ENCODE peak calls at places on chromosome 22, in eight cellular contexts. G is Calu3, N is ascending aorta, L is B cell, W is kidney, T is cardiac muscle cell, R is brain microvascular endothelial cell, D is GM13976. Z is an unnamed sample.

GRCh38 chr22:43127166-43127908 is 15.9 kb downstream of the MCAT start:
- DNase-seq in G (peak), N (no peak), L (no peak), W (no peak), T (no peak), R (no peak), D (no peak), Z (no peak)

GRCh38 chr22:47160781-47161520 is 398.5 kb downstream of the TBC1D22A start:
- DNase-seq in G (no peak), N (no peak), L (no peak), W (peak), T (no peak), R (no peak), D (no peak), Z (no peak)

GRCh38 chr22:46061124-46061410 is 84.1 kb upstream of the WNT7B start:
- DNase-seq in G (no peak), N (peak), L (no peak), W (no peak), T (no peak), R (no peak), D (no peak), Z (no peak)

GRCh38 chr22:46250783-46251125 is 661 bp upstream of the CDPF1 start:
- DNase-seq in G (peak), N (no peak), L (no peak), W (no peak), T (no peak), R (no peak), D (no peak), Z (no peak)

GRCh38 chr22:44024288-44024908 is at the start of gene PARVB:
- DNase-seq in G (peak), N (no peak), L (peak), W (peak), T (peak), R (no peak), D (peak), Z (no peak)

GRCh38 chr22:30411780-30412179 is 13.8 kb upstream of the MTFP1 start:
- DNase-seq in G (no peak), N (no peak), L (no peak), W (no peak), T (no peak), R (no peak), D (no peak), Z (no peak)

GRCh38 chr22:19457828-19458428 is 10.4 kb upstream of the C22orf39 start:
- DNase-seq in G (no peak), N (no peak), L (no peak), W (no peak), T (no peak), R (no peak), D (no peak), Z (no peak)

GRCh38 chr22:44127353-44127752 is 53.4 kb upstream of the PARVG start:
- DNase-seq in G (no peak), N (no peak), L (no peak), W (peak), T (peak), R (no peak), D (no peak), Z (no peak)

GRCh38 chr22:44394246-44395115 is 81.7 kb upstream of the SHISAL1 start:
- DNase-seq in G (no peak), N (peak), L (no peak), W (peak), T (no peak), R (no peak), D (no peak), Z (no peak)

GRCh38 chr22:20131856-20132685 is 467 bp downstream of the ZDHHC8 start:
- DNase-seq in G (peak), N (no peak), L (peak), W (no peak), T (no peak), R (no peak), D (no peak), Z (no peak)

GRCh38 chr22:46546466-46547178 is 9.2 kb upstream of the CELSR1 start:
- DNase-seq in G (peak), N (no peak), L (no peak), W (peak), T (peak), R (peak), D (no peak), Z (peak)

GRCh38 chr22:45627489-45628233 is 44.0 kb upstream of the ATXN10 start:
- DNase-seq in G (no peak), N (no peak), L (no peak), W (no peak), T (no peak), R (no peak), D (no peak), Z (no peak)

GRCh38 chr22:30881361-30882180 is 87.0 kb downstream of the MORC2 start:
- DNase-seq in G (no peak), N (no peak), L (no peak), W (peak), T (peak), R (no peak), D (no peak), Z (no peak)

GRCh38 chr22:39979458-39979857 is 15.3 kb upstream of the FAM83F start:
- DNase-seq in G (no peak), N (no peak), L (no peak), W (no peak), T (no peak), R (no peak), D (no peak), Z (no peak)

GRCh38 chr22:46509416-46510089 is 27.9 kb downstream of the CELSR1 start:
- DNase-seq in G (no peak), N (no peak), L (no peak), W (peak), T (no peak), R (no peak), D (no peak), Z (no peak)

GRCh38 chr22:31630331-31631329 is 31.4 kb downstream of the PISD start:
- DNase-seq in G (peak), N (peak), L (peak), W (peak), T (peak), R (peak), D (peak), Z (peak)

GRCh38 chr22:39181356-39181755 is 28.9 kb upstream of the CBX7 start:
- DNase-seq in G (no peak), N (peak), L (no peak), W (no peak), T (no peak), R (no peak), D (no peak), Z (no peak)

GRCh38 chr22:47484960-47485571 is 722.6 kb downstream of the TBC1D22A start:
- DNase-seq in G (no peak), N (no peak), L (no peak), W (no peak), T (no peak), R (no peak), D (no peak), Z (no peak)

GRCh38 chr22:26389125-26389524 is 39.9 kb upstream of the ASPHD2 start:
- DNase-seq in G (no peak), N (no peak), L (no peak), W (no peak), T (no peak), R (no peak), D (no peak), Z (no peak)
- TF ChIP-seq CTCF in G (no peak), N (no peak), L (no peak), W (no peak), T (no peak), R (no peak), D (no peak), Z (no peak)

GRCh38 chr22:22880645-22881044 is 7.0 kb upstream of the IGLL5 start:
- DNase-seq in G (no peak), N (no peak), L (no peak), W (peak), T (no peak), R (no peak), D (no peak), Z (no peak)

GRCh38 chr22:22882033-22882717 is 5.4 kb upstream of the IGLL5 start:
- DNase-seq in G (peak), N (no peak), L (peak), W (peak), T (no peak), R (no peak), D (no peak), Z (no peak)

GRCh38 chr22:22883090-22883727 is 4.4 kb upstream of the IGLL5 start:
- DNase-seq in G (no peak), N (no peak), L (peak), W (peak), T (no peak), R (no peak), D (no peak), Z (no peak)

GRCh38 chr22:22879675-22880029 is 8.0 kb upstream of the IGLL5 start:
- DNase-seq in G (no peak), N (peak), L (peak), W (peak), T (no peak), R (no peak), D (no peak), Z (no peak)

GRCh38 chr22:22881116-22882032 is 6.2 kb upstream of the IGLL5 start:
- DNase-seq in G (no peak), N (no peak), L (peak), W (peak), T (no peak), R (no peak), D (peak), Z (no peak)
- TF ChIP-seq CTCF in G (no peak), N (no peak), L (no peak), W (no peak), T (no peak), R (no peak), D (no peak), Z (no peak)

GRCh38 chr22:35586771-35587170 is 30.4 kb downstream of the MB start:
- DNase-seq in G (no peak), N (no peak), L (no peak), W (peak), T (no peak), R (no peak), D (no peak), Z (no peak)
- TF ChIP-seq CTCF in G (no peak), N (no peak), L (no peak), W (no peak), T (no peak), R (no peak), D (no peak), Z (no peak)

DNA sequence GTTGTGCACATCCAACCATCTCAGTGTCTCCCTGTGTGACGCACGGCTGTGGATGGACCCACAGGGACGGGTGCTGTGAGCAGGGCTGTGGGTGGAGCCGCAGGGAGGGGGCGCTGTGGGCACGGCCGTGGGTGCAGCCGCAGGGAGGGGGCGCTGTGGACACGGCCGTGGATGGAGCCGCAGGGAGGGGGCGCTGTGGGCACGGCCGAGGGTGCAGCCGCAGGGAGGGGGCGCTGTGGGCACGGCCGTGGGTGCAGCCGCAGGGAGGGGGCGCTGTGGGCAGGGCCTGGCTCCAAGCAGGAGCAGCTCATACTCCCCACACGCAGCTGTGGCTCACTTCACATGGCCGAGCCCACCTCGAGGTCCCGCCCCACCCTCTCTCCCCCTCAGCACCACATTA is 6.0 kb upstream of the MAPK11 start:
- DNase-seq in G (peak), N (peak), L (peak), W (peak), T (peak), R (no peak), D (peak), Z (no peak)
- TF ChIP-seq CTCF in G (peak), N (no peak), L (peak), W (peak), T (peak), R (peak), D (peak), Z (peak)

GRCh38 chr22:49923445-49923844 is 5.0 kb downstream of the CRELD2 start:
- DNase-seq in G (no peak), N (no peak), L (peak), W (no peak), T (no peak), R (no peak), D (peak), Z (no peak)
- TF ChIP-seq CTCF in G (no peak), N (no peak), L (peak), W (no peak), T (no peak), R (peak), D (peak), Z (peak)

GRCh38 chr22:27615408-27615807 is 186.1 kb downstream of the MN1 start:
- DNase-seq in G (no peak), N (no peak), L (no peak), W (no peak), T (no peak), R (no peak), D (no peak), Z (no peak)

GRCh38 chr22:27620367-27621154 is 181.0 kb downstream of the MN1 start:
- DNase-seq in G (peak), N (no peak), L (no peak), W (no peak), T (no peak), R (no peak), D (no peak), Z (no peak)

GRCh38 chr22:27614291-27615007 is 187.1 kb downstream of the MN1 start:
- DNase-seq in G (no peak), N (no peak), L (no peak), W (no peak), T (no peak), R (no peak), D (no peak), Z (no peak)

GRCh38 chr22:27616033-27616432 is 185.5 kb downstream of the MN1 start:
- DNase-seq in G (no peak), N (no peak), L (no peak), W (no peak), T (no peak), R (no peak), D (no peak), Z (no peak)

GRCh38 chr22:27617214-27617881 is 184.2 kb downstream of the MN1 start:
- DNase-seq in G (no peak), N (no peak), L (no peak), W (no peak), T (no peak), R (no peak), D (no peak), Z (no peak)
- TF ChIP-seq CTCF in G (peak), N (no peak), L (no peak), W (no peak), T (no peak), R (peak), D (no peak), Z (peak)

GRCh38 chr22:22138915-22139314 is 105.7 kb upstream of the VPREB1 start:
- DNase-seq in G (no peak), N (no peak), L (no peak), W (no peak), T (no peak), R (no peak), D (no peak), Z (no peak)

GRCh38 chr22:22139364-22139763 is 105.2 kb upstream of the VPREB1 start:
- DNase-seq in G (no peak), N (no peak), L (no peak), W (no peak), T (no peak), R (no peak), D (no peak), Z (no peak)

GRCh38 chr22:22133910-22134309 is 110.7 kb upstream of the VPREB1 start:
- DNase-seq in G (no peak), N (no peak), L (no peak), W (no peak), T (no peak), R (no peak), D (no peak), Z (no peak)

GRCh38 chr22:22141031-22141430 is 103.6 kb upstream of the VPREB1 start:
- DNase-seq in G (no peak), N (no peak), L (no peak), W (no peak), T (no peak), R (no peak), D (no peak), Z (no peak)

GRCh38 chr22:22137891-22138290 is 106.7 kb upstream of the VPREB1 start:
- DNase-seq in G (no peak), N (no peak), L (no peak), W (no peak), T (no peak), R (no peak), D (no peak), Z (no peak)
- TF ChIP-seq CTCF in G (no peak), N (no peak), L (no peak), W (no peak), T (no peak), R (no peak), D (no peak), Z (no peak)

GRCh38 chr22:28600546-28601143 is 79.0 kb downstream of the TTC28 start:
- DNase-seq in G (peak), N (no peak), L (peak), W (no peak), T (peak), R (peak), D (peak), Z (peak)
- TF ChIP-seq CTCF in G (peak), N (peak), L (peak), W (peak), T (peak), R (peak), D (no peak), Z (peak)

GRCh38 chr22:36385491-36386350 is 2.0 kb downstream of the MYH9 start:
- DNase-seq in G (peak), N (peak), L (peak), W (peak), T (no peak), R (no peak), D (no peak), Z (peak)

GRCh38 chr22:36386900-36387663 is 685 bp downstream of the MYH9 start:
- DNase-seq in G (peak), N (peak), L (peak), W (peak), T (no peak), R (no peak), D (peak), Z (no peak)

GRCh38 chr22:36383110-36383581 is 4.6 kb downstream of the MYH9 start:
- DNase-seq in G (peak), N (peak), L (peak), W (no peak), T (peak), R (peak), D (peak), Z (peak)

GRCh38 chr22:36386351-36386899 is 1.3 kb downstream of the MYH9 start:
- DNase-seq in G (peak), N (no peak), L (peak), W (peak), T (no peak), R (no peak), D (peak), Z (peak)

DNA sequence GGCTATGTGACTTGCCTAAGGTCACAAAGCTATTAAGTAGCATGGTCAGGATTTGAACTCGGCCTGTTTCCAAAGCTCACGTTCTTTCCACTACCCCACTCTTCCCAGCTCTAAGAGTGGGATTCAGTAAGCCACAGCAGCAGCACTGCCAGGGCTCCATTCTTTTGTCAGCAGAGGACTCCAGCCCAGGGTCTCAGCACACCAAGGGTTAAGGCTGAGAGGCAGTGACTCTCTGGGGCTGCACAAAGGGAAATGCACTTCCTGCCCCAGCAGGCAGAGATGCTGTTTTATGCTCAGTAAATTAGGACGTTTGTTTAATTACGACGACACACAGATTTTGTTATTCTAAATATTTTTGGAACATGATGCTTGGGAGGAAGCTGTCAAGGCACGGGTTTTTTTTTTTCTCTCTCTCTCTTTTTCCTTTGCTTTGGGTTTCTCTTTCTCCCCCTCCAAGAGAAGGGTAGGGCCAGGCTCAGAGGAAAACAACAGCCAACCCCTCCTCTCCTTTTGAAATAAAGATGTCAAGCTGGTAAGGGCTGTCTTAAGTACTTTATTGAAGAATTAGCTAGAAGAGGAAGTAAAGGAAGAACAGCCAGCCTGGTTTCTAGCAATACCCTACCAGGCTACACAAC is 2.9 kb downstream of the MYH9 start:
- DNase-seq in G (no peak), N (peak), L (peak), W (no peak), T (peak), R (no peak), D (no peak), Z (no peak)
- TF ChIP-seq CTCF in G (no peak), N (no peak), L (no peak), W (no peak), T (no peak), R (peak), D (no peak), Z (no peak)